ENCODE peak calls at places on chromosomes 4 and X, in seven cellular contexts. One of them, this sample, is unnamed.

GRCh38 chrX:57918750-57919436 is 8.6 kb upstream of the ZXDA start:
- DNase-seq in HepG2: peak
- DNase-seq in astrocyte of the spinal cord: peak
- DNase-seq in testis: no peak
- DNase-seq in stimulated activated CD4-positive, alpha-beta T cell treated with anti-CD3 and anti-CD28 coated beads, Interleukin-12 subunit alpha, Interleukin-12 subunit beta, amount 100 ng/mL, for 48 hours: no peak
- DNase-seq in stimulated activated naive B cell treated with anti-CD40 and anti-IgM and Interleukin-4, amounts not matched to agents 10 μg/mL and 1 μg/mL and 100 μg/mL, for 72 hours: no peak
- DNase-seq in RKO: peak
- DNase-seq in this sample: no peak

GRCh38 chrX:15600071-15600470 is 689 bp downstream of the ACE2 start:
- DNase-seq in stimulated activated CD4-positive, alpha-beta T cell treated with anti-CD3 and anti-CD28 coated beads, Interleukin-12 subunit alpha, Interleukin-12 subunit beta, amount 100 ng/mL, for 48 hours: no peak
- DNase-seq in HepG2: no peak
- DNase-seq in testis: no peak
- DNase-seq in astrocyte of the spinal cord: no peak
- DNase-seq in RKO: no peak
- DNase-seq in stimulated activated naive B cell treated with anti-CD40 and anti-IgM and Interleukin-4, amounts not matched to agents 10 μg/mL and 1 μg/mL and 100 μg/mL, for 72 hours: no peak
- DNase-seq in this sample: no peak

GRCh38 chr4:94880976-94881375 is 123.2 kb downstream of the BMPR1B start:
- DNase-seq in HepG2: no peak
- DNase-seq in astrocyte of the spinal cord: peak
- DNase-seq in testis: no peak
- DNase-seq in stimulated activated CD4-positive, alpha-beta T cell treated with anti-CD3 and anti-CD28 coated beads, Interleukin-12 subunit alpha, Interleukin-12 subunit beta, amount 100 ng/mL, for 48 hours: no peak
- DNase-seq in stimulated activated naive B cell treated with anti-CD40 and anti-IgM and Interleukin-4, amounts not matched to agents 10 μg/mL and 1 μg/mL and 100 μg/mL, for 72 hours: no peak
- DNase-seq in RKO: no peak
- DNase-seq in this sample: no peak

GRCh38 chr4:182492456-182492855 is 249.3 kb downstream of the TENM3 start:
- DNase-seq in astrocyte of the spinal cord: peak
- DNase-seq in stimulated activated naive B cell treated with anti-CD40 and anti-IgM and Interleukin-4, amounts not matched to agents 10 μg/mL and 1 μg/mL and 100 μg/mL, for 72 hours: no peak
- DNase-seq in stimulated activated CD4-positive, alpha-beta T cell treated with anti-CD3 and anti-CD28 coated beads, Interleukin-12 subunit alpha, Interleukin-12 subunit beta, amount 100 ng/mL, for 48 hours: no peak
- DNase-seq in RKO: no peak
- DNase-seq in HepG2: no peak
- DNase-seq in testis: no peak
- DNase-seq in this sample: no peak

GRCh38 chrX:152958047-152958446 is 35.9 kb downstream of the PNMA5 start:
- DNase-seq in HepG2: no peak
- DNase-seq in stimulated activated CD4-positive, alpha-beta T cell treated with anti-CD3 and anti-CD28 coated beads, Interleukin-12 subunit alpha, Interleukin-12 subunit beta, amount 100 ng/mL, for 48 hours: no peak
- DNase-seq in astrocyte of the spinal cord: no peak
- DNase-seq in RKO: no peak
- DNase-seq in stimulated activated naive B cell treated with anti-CD40 and anti-IgM and Interleukin-4, amounts not matched to agents 10 μg/mL and 1 μg/mL and 100 μg/mL, for 72 hours: no peak
- DNase-seq in testis: no peak
- DNase-seq in this sample: no peak

GRCh38 chr4:79184461-79184860 is 141.4 kb downstream of the NAA11 start:
- DNase-seq in RKO: no peak
- DNase-seq in testis: no peak
- DNase-seq in stimulated activated CD4-positive, alpha-beta T cell treated with anti-CD3 and anti-CD28 coated beads, Interleukin-12 subunit alpha, Interleukin-12 subunit beta, amount 100 ng/mL, for 48 hours: no peak
- DNase-seq in HepG2: no peak
- DNase-seq in astrocyte of the spinal cord: no peak
- DNase-seq in stimulated activated naive B cell treated with anti-CD40 and anti-IgM and Interleukin-4, amounts not matched to agents 10 μg/mL and 1 μg/mL and 100 μg/mL, for 72 hours: no peak
- DNase-seq in this sample: no peak

GRCh38 chr4:47662975-47663374 is 174.9 kb downstream of the CORIN start:
- DNase-seq in stimulated activated CD4-positive, alpha-beta T cell treated with anti-CD3 and anti-CD28 coated beads, Interleukin-12 subunit alpha, Interleukin-12 subunit beta, amount 100 ng/mL, for 48 hours: peak
- DNase-seq in stimulated activated naive B cell treated with anti-CD40 and anti-IgM and Interleukin-4, amounts not matched to agents 10 μg/mL and 1 μg/mL and 100 μg/mL, for 72 hours: no peak
- DNase-seq in RKO: peak
- DNase-seq in testis: no peak
- DNase-seq in astrocyte of the spinal cord: no peak
- DNase-seq in HepG2: peak
- DNase-seq in this sample: no peak

GRCh38 chr4:17468638-17469221 is 43.2 kb downstream of the QDPR start:
- DNase-seq in testis: peak
- DNase-seq in RKO: peak
- DNase-seq in stimulated activated CD4-positive, alpha-beta T cell treated with anti-CD3 and anti-CD28 coated beads, Interleukin-12 subunit alpha, Interleukin-12 subunit beta, amount 100 ng/mL, for 48 hours: no peak
- DNase-seq in HepG2: peak
- DNase-seq in stimulated activated naive B cell treated with anti-CD40 and anti-IgM and Interleukin-4, amounts not matched to agents 10 μg/mL and 1 μg/mL and 100 μg/mL, for 72 hours: no peak
- DNase-seq in astrocyte of the spinal cord: peak
- DNase-seq in this sample: peak

GRCh38 chr4:143406523-143406922 is 69.8 kb downstream of the GAB1 start:
- DNase-seq in testis: peak
- DNase-seq in HepG2: peak
- DNase-seq in stimulated activated CD4-positive, alpha-beta T cell treated with anti-CD3 and anti-CD28 coated beads, Interleukin-12 subunit alpha, Interleukin-12 subunit beta, amount 100 ng/mL, for 48 hours: peak
- DNase-seq in astrocyte of the spinal cord: peak
- DNase-seq in RKO: peak
- DNase-seq in stimulated activated naive B cell treated with anti-CD40 and anti-IgM and Interleukin-4, amounts not matched to agents 10 μg/mL and 1 μg/mL and 100 μg/mL, for 72 hours: peak
- DNase-seq in this sample: no peak

GRCh38 chr4:119025916-119026661 is 109.5 kb upstream of the MYOZ2 start:
- DNase-seq in RKO: no peak
- DNase-seq in HepG2: no peak
- DNase-seq in testis: no peak
- DNase-seq in stimulated activated naive B cell treated with anti-CD40 and anti-IgM and Interleukin-4, amounts not matched to agents 10 μg/mL and 1 μg/mL and 100 μg/mL, for 72 hours: no peak
- DNase-seq in astrocyte of the spinal cord: peak
- DNase-seq in stimulated activated CD4-positive, alpha-beta T cell treated with anti-CD3 and anti-CD28 coated beads, Interleukin-12 subunit alpha, Interleukin-12 subunit beta, amount 100 ng/mL, for 48 hours: no peak
- DNase-seq in this sample: no peak

GRCh38 chr4:54657556-54658313 is at the start of gene KIT:
- DNase-seq in RKO: no peak
- DNase-seq in stimulated activated naive B cell treated with anti-CD40 and anti-IgM and Interleukin-4, amounts not matched to agents 10 μg/mL and 1 μg/mL and 100 μg/mL, for 72 hours: no peak
- DNase-seq in stimulated activated CD4-positive, alpha-beta T cell treated with anti-CD3 and anti-CD28 coated beads, Interleukin-12 subunit alpha, Interleukin-12 subunit beta, amount 100 ng/mL, for 48 hours: no peak
- DNase-seq in testis: peak
- DNase-seq in astrocyte of the spinal cord: peak
- DNase-seq in HepG2: no peak
- DNase-seq in this sample: peak

GRCh38 chrX:63283331-63283730 is 67.8 kb downstream of the SPIN4 start:
- DNase-seq in testis: no peak
- DNase-seq in stimulated activated CD4-positive, alpha-beta T cell treated with anti-CD3 and anti-CD28 coated beads, Interleukin-12 subunit alpha, Interleukin-12 subunit beta, amount 100 ng/mL, for 48 hours: no peak
- DNase-seq in astrocyte of the spinal cord: no peak
- DNase-seq in stimulated activated naive B cell treated with anti-CD40 and anti-IgM and Interleukin-4, amounts not matched to agents 10 μg/mL and 1 μg/mL and 100 μg/mL, for 72 hours: no peak
- DNase-seq in RKO: no peak
- DNase-seq in HepG2: no peak
- DNase-seq in this sample: no peak

GRCh38 chr4:4585012-4585670 is 43.3 kb upstream of the STX18 start:
- DNase-seq in testis: no peak
- DNase-seq in RKO: no peak
- DNase-seq in astrocyte of the spinal cord: peak
- DNase-seq in stimulated activated CD4-positive, alpha-beta T cell treated with anti-CD3 and anti-CD28 coated beads, Interleukin-12 subunit alpha, Interleukin-12 subunit beta, amount 100 ng/mL, for 48 hours: no peak
- DNase-seq in HepG2: no peak
- DNase-seq in stimulated activated naive B cell treated with anti-CD40 and anti-IgM and Interleukin-4, amounts not matched to agents 10 μg/mL and 1 μg/mL and 100 μg/mL, for 72 hours: no peak
- DNase-seq in this sample: no peak

GRCh38 chrX:137565921-137566745 is at the start of gene ZIC3:
- DNase-seq in RKO: no peak
- DNase-seq in testis: peak
- DNase-seq in astrocyte of the spinal cord: peak
- DNase-seq in stimulated activated naive B cell treated with anti-CD40 and anti-IgM and Interleukin-4, amounts not matched to agents 10 μg/mL and 1 μg/mL and 100 μg/mL, for 72 hours: no peak
- DNase-seq in stimulated activated CD4-positive, alpha-beta T cell treated with anti-CD3 and anti-CD28 coated beads, Interleukin-12 subunit alpha, Interleukin-12 subunit beta, amount 100 ng/mL, for 48 hours: no peak
- DNase-seq in HepG2: no peak
- DNase-seq in this sample: no peak

GRCh38 chr4:147942729-147943128 is 210.8 kb downstream of the ARHGAP10 start:
- DNase-seq in RKO: no peak
- DNase-seq in astrocyte of the spinal cord: peak
- DNase-seq in testis: no peak
- DNase-seq in stimulated activated CD4-positive, alpha-beta T cell treated with anti-CD3 and anti-CD28 coated beads, Interleukin-12 subunit alpha, Interleukin-12 subunit beta, amount 100 ng/mL, for 48 hours: no peak
- DNase-seq in HepG2: no peak
- DNase-seq in stimulated activated naive B cell treated with anti-CD40 and anti-IgM and Interleukin-4, amounts not matched to agents 10 μg/mL and 1 μg/mL and 100 μg/mL, for 72 hours: no peak
- DNase-seq in this sample: no peak

GRCh38 chrX:21725498-21725897 is 32.4 kb downstream of the SMPX start:
- DNase-seq in stimulated activated naive B cell treated with anti-CD40 and anti-IgM and Interleukin-4, amounts not matched to agents 10 μg/mL and 1 μg/mL and 100 μg/mL, for 72 hours: no peak
- DNase-seq in HepG2: peak
- DNase-seq in astrocyte of the spinal cord: peak
- DNase-seq in RKO: peak
- DNase-seq in testis: no peak
- DNase-seq in stimulated activated CD4-positive, alpha-beta T cell treated with anti-CD3 and anti-CD28 coated beads, Interleukin-12 subunit alpha, Interleukin-12 subunit beta, amount 100 ng/mL, for 48 hours: no peak
- DNase-seq in this sample: no peak

GRCh38 chrX:15525664-15526416 is 25.2 kb downstream of the BMX start:
- DNase-seq in testis: no peak
- DNase-seq in astrocyte of the spinal cord: no peak
- DNase-seq in stimulated activated CD4-positive, alpha-beta T cell treated with anti-CD3 and anti-CD28 coated beads, Interleukin-12 subunit alpha, Interleukin-12 subunit beta, amount 100 ng/mL, for 48 hours: no peak
- DNase-seq in HepG2: no peak
- DNase-seq in RKO: no peak
- DNase-seq in stimulated activated naive B cell treated with anti-CD40 and anti-IgM and Interleukin-4, amounts not matched to agents 10 μg/mL and 1 μg/mL and 100 μg/mL, for 72 hours: no peak
- DNase-seq in this sample: no peak

GRCh38 chrX:69238153-69238959 is 73.1 kb upstream of the PJA1 start:
- DNase-seq in testis: no peak
- DNase-seq in astrocyte of the spinal cord: no peak
- DNase-seq in stimulated activated naive B cell treated with anti-CD40 and anti-IgM and Interleukin-4, amounts not matched to agents 10 μg/mL and 1 μg/mL and 100 μg/mL, for 72 hours: no peak
- DNase-seq in stimulated activated CD4-positive, alpha-beta T cell treated with anti-CD3 and anti-CD28 coated beads, Interleukin-12 subunit alpha, Interleukin-12 subunit beta, amount 100 ng/mL, for 48 hours: no peak
- DNase-seq in RKO: no peak
- DNase-seq in HepG2: no peak
- DNase-seq in this sample: no peak

GRCh38 chrX:119147486-119147885 is 19.9 kb upstream of the KIAA1210 start:
- DNase-seq in RKO: no peak
- DNase-seq in HepG2: peak
- DNase-seq in astrocyte of the spinal cord: no peak
- DNase-seq in stimulated activated CD4-positive, alpha-beta T cell treated with anti-CD3 and anti-CD28 coated beads, Interleukin-12 subunit alpha, Interleukin-12 subunit beta, amount 100 ng/mL, for 48 hours: no peak
- DNase-seq in stimulated activated naive B cell treated with anti-CD40 and anti-IgM and Interleukin-4, amounts not matched to agents 10 μg/mL and 1 μg/mL and 100 μg/mL, for 72 hours: no peak
- DNase-seq in testis: no peak
- DNase-seq in this sample: no peak

GRCh38 chr4:152265149-152265621 is 270.7 kb downstream of the FBXW7 start:
- DNase-seq in stimulated activated CD4-positive, alpha-beta T cell treated with anti-CD3 and anti-CD28 coated beads, Interleukin-12 subunit alpha, Interleukin-12 subunit beta, amount 100 ng/mL, for 48 hours: no peak
- DNase-seq in HepG2: peak
- DNase-seq in astrocyte of the spinal cord: peak
- DNase-seq in stimulated activated naive B cell treated with anti-CD40 and anti-IgM and Interleukin-4, amounts not matched to agents 10 μg/mL and 1 μg/mL and 100 μg/mL, for 72 hours: no peak
- DNase-seq in testis: no peak
- DNase-seq in RKO: no peak
- DNase-seq in this sample: no peak

GRCh38 chr4:100289530-100289888 is 99.2 kb upstream of the DDIT4L start:
- DNase-seq in HepG2: no peak
- DNase-seq in RKO: no peak
- DNase-seq in stimulated activated naive B cell treated with anti-CD40 and anti-IgM and Interleukin-4, amounts not matched to agents 10 μg/mL and 1 μg/mL and 100 μg/mL, for 72 hours: no peak
- DNase-seq in astrocyte of the spinal cord: no peak
- DNase-seq in testis: no peak
- DNase-seq in stimulated activated CD4-positive, alpha-beta T cell treated with anti-CD3 and anti-CD28 coated beads, Interleukin-12 subunit alpha, Interleukin-12 subunit beta, amount 100 ng/mL, for 48 hours: no peak
- DNase-seq in this sample: no peak

GRCh38 chr4:142940614-142941013 is 94.5 kb upstream of the INPP4B start:
- DNase-seq in HepG2: no peak
- DNase-seq in stimulated activated naive B cell treated with anti-CD40 and anti-IgM and Interleukin-4, amounts not matched to agents 10 μg/mL and 1 μg/mL and 100 μg/mL, for 72 hours: no peak
- DNase-seq in stimulated activated CD4-positive, alpha-beta T cell treated with anti-CD3 and anti-CD28 coated beads, Interleukin-12 subunit alpha, Interleukin-12 subunit beta, amount 100 ng/mL, for 48 hours: no peak
- DNase-seq in astrocyte of the spinal cord: no peak
- DNase-seq in testis: no peak
- DNase-seq in RKO: no peak
- DNase-seq in this sample: no peak

GRCh38 chr4:119647558-119647957 is 19.0 kb upstream of the PDE5A start:
- DNase-seq in HepG2: no peak
- DNase-seq in RKO: peak
- DNase-seq in testis: no peak
- DNase-seq in stimulated activated CD4-positive, alpha-beta T cell treated with anti-CD3 and anti-CD28 coated beads, Interleukin-12 subunit alpha, Interleukin-12 subunit beta, amount 100 ng/mL, for 48 hours: no peak
- DNase-seq in stimulated activated naive B cell treated with anti-CD40 and anti-IgM and Interleukin-4, amounts not matched to agents 10 μg/mL and 1 μg/mL and 100 μg/mL, for 72 hours: no peak
- DNase-seq in astrocyte of the spinal cord: peak
- DNase-seq in this sample: no peak

GRCh38 chr4:24024157-24024556 is 134.3 kb upstream of the PPARGC1A start:
- DNase-seq in stimulated activated naive B cell treated with anti-CD40 and anti-IgM and Interleukin-4, amounts not matched to agents 10 μg/mL and 1 μg/mL and 100 μg/mL, for 72 hours: no peak
- DNase-seq in RKO: no peak
- DNase-seq in stimulated activated CD4-positive, alpha-beta T cell treated with anti-CD3 and anti-CD28 coated beads, Interleukin-12 subunit alpha, Interleukin-12 subunit beta, amount 100 ng/mL, for 48 hours: no peak
- DNase-seq in testis: no peak
- DNase-seq in HepG2: no peak
- DNase-seq in astrocyte of the spinal cord: no peak
- DNase-seq in this sample: no peak

GRCh38 chrX:150575415-150575814 is 7.0 kb downstream of the MTM1 start:
- DNase-seq in stimulated activated CD4-positive, alpha-beta T cell treated with anti-CD3 and anti-CD28 coated beads, Interleukin-12 subunit alpha, Interleukin-12 subunit beta, amount 100 ng/mL, for 48 hours: peak
- DNase-seq in RKO: no peak
- DNase-seq in astrocyte of the spinal cord: no peak
- DNase-seq in stimulated activated naive B cell treated with anti-CD40 and anti-IgM and Interleukin-4, amounts not matched to agents 10 μg/mL and 1 μg/mL and 100 μg/mL, for 72 hours: no peak
- DNase-seq in HepG2: no peak
- DNase-seq in testis: no peak
- DNase-seq in this sample: no peak

GRCh38 chr4:148926861-148927260 is 484.6 kb upstream of the NR3C2 start:
- DNase-seq in RKO: no peak
- DNase-seq in astrocyte of the spinal cord: peak
- DNase-seq in HepG2: no peak
- DNase-seq in testis: no peak
- DNase-seq in stimulated activated naive B cell treated with anti-CD40 and anti-IgM and Interleukin-4, amounts not matched to agents 10 μg/mL and 1 μg/mL and 100 μg/mL, for 72 hours: no peak
- DNase-seq in stimulated activated CD4-positive, alpha-beta T cell treated with anti-CD3 and anti-CD28 coated beads, Interleukin-12 subunit alpha, Interleukin-12 subunit beta, amount 100 ng/mL, for 48 hours: no peak
- DNase-seq in this sample: no peak

GRCh38 chr4:25654031-25654970 is 1.4 kb upstream of the SLC34A2 start:
- DNase-seq in testis: no peak
- DNase-seq in HepG2: no peak
- DNase-seq in stimulated activated naive B cell treated with anti-CD40 and anti-IgM and Interleukin-4, amounts not matched to agents 10 μg/mL and 1 μg/mL and 100 μg/mL, for 72 hours: no peak
- DNase-seq in stimulated activated CD4-positive, alpha-beta T cell treated with anti-CD3 and anti-CD28 coated beads, Interleukin-12 subunit alpha, Interleukin-12 subunit beta, amount 100 ng/mL, for 48 hours: no peak
- DNase-seq in astrocyte of the spinal cord: no peak
- DNase-seq in RKO: no peak
- DNase-seq in this sample: no peak

GRCh38 chr4:26819478-26819877 is 41.2 kb upstream of the STIM2 start:
- DNase-seq in testis: no peak
- DNase-seq in stimulated activated CD4-positive, alpha-beta T cell treated with anti-CD3 and anti-CD28 coated beads, Interleukin-12 subunit alpha, Interleukin-12 subunit beta, amount 100 ng/mL, for 48 hours: no peak
- DNase-seq in astrocyte of the spinal cord: no peak
- DNase-seq in RKO: no peak
- DNase-seq in stimulated activated naive B cell treated with anti-CD40 and anti-IgM and Interleukin-4, amounts not matched to agents 10 μg/mL and 1 μg/mL and 100 μg/mL, for 72 hours: peak
- DNase-seq in HepG2: no peak
- DNase-seq in this sample: no peak

GRCh38 chr4:95267081-95267480 is 281.7 kb downstream of the UNC5C start:
- DNase-seq in stimulated activated naive B cell treated with anti-CD40 and anti-IgM and Interleukin-4, amounts not matched to agents 10 μg/mL and 1 μg/mL and 100 μg/mL, for 72 hours: no peak
- DNase-seq in HepG2: no peak
- DNase-seq in RKO: peak
- DNase-seq in stimulated activated CD4-positive, alpha-beta T cell treated with anti-CD3 and anti-CD28 coated beads, Interleukin-12 subunit alpha, Interleukin-12 subunit beta, amount 100 ng/mL, for 48 hours: no peak
- DNase-seq in testis: no peak
- DNase-seq in astrocyte of the spinal cord: peak
- DNase-seq in this sample: no peak

This sample was measured in GM10248.